ENCODE peak calls at places on chromosomes 6 and 20, in six cellular contexts. D is mucosa of descending colon, W is IMR-90, T is HepG2, X is Peyer's patch, B is WERI-Rb-1. L is an unnamed sample.

GRCh38 chr6:93968126-93968525 is 548.8 kb upstream of the EPHA7 start:
- DNase-seq in D (peak), W (no peak), T (no peak), X (no peak), B (no peak), L (no peak)

GRCh38 chr20:24095303-24095702 is 106.7 kb upstream of the GGTLC1 start:
- DNase-seq in D (no peak), W (no peak), T (no peak), X (no peak), B (no peak), L (no peak)

GRCh38 chr6:87968435-87969278 is 79.0 kb upstream of the SPACA1 start:
- DNase-seq in D (peak), W (no peak), T (no peak), X (peak), B (no peak), L (peak)

GRCh38 chr6:98838027-98838426 is 3.7 kb downstream of the POU3F2 start:
- DNase-seq in D (no peak), W (no peak), T (no peak), X (no peak), B (no peak), L (no peak)

GRCh38 chr20:34300809-34301586 is 2.2 kb downstream of the AHCY start:
- DNase-seq in D (no peak), W (no peak), T (peak), X (no peak), B (peak), L (no peak)

GRCh38 chr20:5719861-5720401 is 30.3 kb upstream of the SHLD1 start:
- DNase-seq in D (no peak), W (peak), T (peak), X (no peak), B (no peak), L (peak)

GRCh38 chr6:108526739-108527174 is 34.0 kb upstream of the FOXO3 start:
- DNase-seq in D (no peak), W (peak), T (peak), X (no peak), B (no peak), L (peak)

GRCh38 chr6:37201726-37202125 is 31.8 kb downstream of the PIM1 start:
- DNase-seq in D (no peak), W (no peak), T (no peak), X (peak), B (no peak), L (no peak)

GRCh38 chr6:73585566-73586415 is 65.0 kb upstream of the EEF1A1 start:
- DNase-seq in D (peak), W (peak), T (peak), X (peak), B (no peak), L (peak)
- H3K4me3 ChIP-seq in D (peak), W (peak), T (peak), X (peak), B (no peak), L (peak)

DNA sequence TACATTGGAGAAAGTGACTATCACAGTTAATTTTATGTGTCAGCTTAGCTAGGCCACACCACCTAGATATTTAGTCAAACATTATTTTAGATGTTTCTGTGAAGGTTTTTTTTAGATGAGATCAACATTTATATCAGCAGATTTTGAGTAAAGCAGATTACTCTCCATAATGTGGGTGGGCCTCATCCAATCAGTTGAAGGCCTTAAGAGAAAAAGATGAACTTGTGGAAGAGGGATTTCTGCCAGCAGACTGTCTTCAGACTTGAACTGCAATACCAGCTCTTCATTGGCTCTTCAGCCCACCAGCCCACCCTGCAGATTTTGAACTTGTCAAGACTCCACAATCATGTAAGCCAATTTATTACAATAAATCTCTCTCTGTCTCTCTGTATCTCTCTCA is 25.1 kb upstream of the FBXO30 start:
- DNase-seq in D (no peak), W (no peak), T (no peak), X (no peak), B (no peak), L (no peak)
- TF ChIP-seq CTCF in D (no peak), W (no peak), T (no peak), X (no peak), B (no peak), L (no peak)

GRCh38 chr6:136763716-136764521 is 28.4 kb downstream of the MAP3K5 start:
- DNase-seq in D (no peak), W (no peak), T (no peak), X (no peak), B (no peak), L (no peak)
- H3K4me3 ChIP-seq in D (no peak), W (no peak), T (no peak), X (no peak), B (no peak), L (no peak)

GRCh38 chr20:17654649-17655285 is 27.3 kb downstream of the RRBP1 start:
- DNase-seq in D (peak), W (peak), T (peak), X (no peak), B (peak), L (peak)
- TF ChIP-seq CTCF in D (peak), W (peak), T (peak), X (no peak), B (peak), L (peak)

DNA sequence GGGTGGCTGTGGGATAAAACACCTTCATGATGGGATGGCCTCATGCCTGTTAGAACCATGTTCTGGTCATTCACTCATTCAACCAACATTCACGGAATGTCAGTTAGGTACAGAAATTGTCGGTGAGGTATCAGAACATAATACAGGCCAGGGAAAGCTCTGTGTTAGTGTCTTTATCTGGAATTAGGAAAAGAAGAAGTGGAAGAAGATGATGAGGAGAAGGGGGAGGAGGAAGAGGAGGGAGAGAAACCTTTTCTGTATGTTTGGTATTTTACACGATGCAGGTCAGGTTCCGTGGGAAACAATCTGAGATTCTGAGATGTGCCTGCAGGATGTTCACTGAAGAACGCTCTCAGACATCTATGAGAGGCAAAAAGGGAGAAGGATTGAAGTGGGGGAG is 5.6 kb downstream of the ADTRP start:
- DNase-seq in D (no peak), W (no peak), T (no peak), X (no peak), B (no peak), L (no peak)
- H3K4me3 ChIP-seq in D (no peak), W (no peak), T (no peak), X (no peak), B (no peak), L (no peak)

DNA sequence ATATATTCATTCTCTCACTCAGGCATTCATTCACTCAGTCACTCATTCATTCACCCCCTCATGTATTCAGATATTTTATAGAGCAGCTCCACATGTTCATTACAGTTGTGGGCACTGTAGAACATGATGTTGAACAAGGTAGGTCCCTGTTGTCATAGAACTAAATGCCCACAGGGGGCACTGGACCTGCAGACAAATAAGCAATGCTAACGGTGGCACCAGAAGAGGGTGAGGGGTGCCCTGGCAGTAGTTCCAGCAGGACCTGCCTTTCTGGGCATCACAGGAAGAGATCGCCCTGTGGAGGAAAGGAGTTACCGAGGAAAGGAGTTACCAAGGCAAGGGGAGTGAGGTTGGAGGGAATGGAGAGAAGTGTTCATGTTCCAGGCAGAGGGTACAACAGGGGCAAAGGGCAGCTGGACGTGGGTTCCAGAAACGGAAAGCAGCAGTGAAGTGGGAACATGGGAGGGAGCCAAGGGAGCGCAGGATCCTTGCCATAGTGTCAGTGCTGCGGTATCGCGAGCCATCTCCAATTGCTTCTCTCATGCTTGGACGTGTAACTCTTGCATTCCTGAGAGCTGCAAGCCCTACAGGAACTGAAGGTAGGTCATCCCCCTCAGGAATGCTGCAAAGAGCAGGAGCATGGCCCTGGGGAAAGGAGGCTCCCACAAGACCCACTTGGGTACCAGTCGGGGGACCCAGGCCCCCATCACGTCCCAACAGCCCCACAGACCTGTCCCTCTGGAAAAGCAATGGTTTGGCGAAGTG is 128.2 kb downstream of the EDN3 start:
- DNase-seq in D (no peak), W (no peak), T (peak), X (no peak), B (no peak), L (no peak)
- TF ChIP-seq CTCF in D (no peak), W (no peak), T (no peak), X (no peak), B (peak), L (no peak)

GRCh38 chr6:118216751-118217150 is 309.7 kb downstream of the SLC35F1 start:
- DNase-seq in D (no peak), W (no peak), T (no peak), X (no peak), B (no peak), L (no peak)
- H3K4me3 ChIP-seq in D (no peak), W (no peak), T (no peak), X (no peak), B (no peak), L (no peak)

GRCh38 chr6:111047244-111047643 is 40.1 kb upstream of the SLC16A10 start:
- DNase-seq in D (no peak), W (no peak), T (no peak), X (no peak), B (no peak), L (no peak)
- TF ChIP-seq CTCF in D (no peak), W (no peak), T (no peak), X (no peak), B (no peak), L (no peak)

L was measured in fibroblast of the aortic adventitia.